ENCODE peak calls at places on chromosome 11, in seven cellular contexts. One of them, this sample, is unnamed.

GRCh38 chr11:117071344-117071787 is 26.9 kb downstream of the SIK3 start:
- DNase-seq in iPS DF 6.9: no peak
- DNase-seq in cardiac fibroblast: peak; percentile 24
- DNase-seq in H54: no peak
- DNase-seq in T-helper 1 cell: no peak
- DNase-seq in GM23338: peak; percentile 24
- DNase-seq in cardiac muscle cell: peak; percentile 27
- DNase-seq in this sample: no peak

GRCh38 chr11:24767411-24767810 is 270.6 kb downstream of the LUZP2 start:
- DNase-seq in H54: no peak
- DNase-seq in T-helper 1 cell: no peak
- DNase-seq in iPS DF 6.9: no peak
- DNase-seq in cardiac fibroblast: no peak
- DNase-seq in GM23338: no peak
- DNase-seq in cardiac muscle cell: no peak
- DNase-seq in this sample: no peak

GRCh38 chr11:107691003-107691402 is 20.9 kb downstream of the SLN start:
- DNase-seq in iPS DF 6.9: no peak
- DNase-seq in H54: no peak
- DNase-seq in T-helper 1 cell: no peak
- DNase-seq in GM23338: no peak
- DNase-seq in cardiac fibroblast: peak; percentile 49
- DNase-seq in cardiac muscle cell: no peak
- DNase-seq in this sample: no peak

GRCh38 chr11:9896902-9897301 is 233.0 kb downstream of the SWAP70 start:
- DNase-seq in T-helper 1 cell: no peak
- DNase-seq in H54: no peak
- DNase-seq in cardiac muscle cell: no peak
- DNase-seq in cardiac fibroblast: no peak
- DNase-seq in GM23338: no peak
- DNase-seq in iPS DF 6.9: no peak
- DNase-seq in this sample: no peak

GRCh38 chr11:57512646-57513445 is 2.7 kb downstream of the SLC43A1 start:
- DNase-seq in cardiac fibroblast: no peak
- DNase-seq in GM23338: no peak
- DNase-seq in cardiac muscle cell: no peak
- DNase-seq in T-helper 1 cell: no peak
- DNase-seq in H54: no peak
- DNase-seq in iPS DF 6.9: no peak
- DNase-seq in this sample: no peak

GRCh38 chr11:2913029-2913431 is 16.2 kb downstream of the PHLDA2 start:
- DNase-seq in iPS DF 6.9: no peak
- DNase-seq in GM23338: no peak
- DNase-seq in cardiac muscle cell: no peak
- DNase-seq in H54: peak; percentile 95
- DNase-seq in cardiac fibroblast: peak; percentile 47
- DNase-seq in T-helper 1 cell: no peak
- DNase-seq in this sample: peak; percentile 82

GRCh38 chr11:65524010-65524746 is 705 bp upstream of the SCYL1 start:
- DNase-seq in iPS DF 6.9: no peak
- DNase-seq in cardiac fibroblast: no peak
- DNase-seq in GM23338: no peak
- DNase-seq in cardiac muscle cell: no peak
- DNase-seq in T-helper 1 cell: peak; percentile 3
- DNase-seq in H54: no peak
- DNase-seq in this sample: no peak

GRCh38 chr11:17267576-17267975 is 9.0 kb upstream of the NUCB2 start:
- DNase-seq in cardiac fibroblast: peak; percentile 89
- DNase-seq in cardiac muscle cell: no peak
- DNase-seq in T-helper 1 cell: peak; percentile 25
- DNase-seq in GM23338: peak; percentile 1
- DNase-seq in H54: peak; percentile 42
- DNase-seq in iPS DF 6.9: no peak
- DNase-seq in this sample: no peak

GRCh38 chr11:76802151-76802550 is 19.0 kb downstream of the TSKU start:
- DNase-seq in cardiac fibroblast: no peak
- DNase-seq in T-helper 1 cell: no peak
- DNase-seq in H54: no peak
- DNase-seq in cardiac muscle cell: no peak
- DNase-seq in GM23338: no peak
- DNase-seq in iPS DF 6.9: no peak
- DNase-seq in this sample: no peak

GRCh38 chr11:102117472-102118113 is 7.3 kb downstream of the YAP1 start:
- DNase-seq in cardiac fibroblast: peak; percentile 48
- DNase-seq in GM23338: no peak
- DNase-seq in cardiac muscle cell: no peak
- DNase-seq in T-helper 1 cell: no peak
- DNase-seq in iPS DF 6.9: no peak
- DNase-seq in H54: no peak
- DNase-seq in this sample: no peak

GRCh38 chr11:80937831-80938230 is 1497.0 kb upstream of the TENM4 start:
- DNase-seq in cardiac muscle cell: no peak
- DNase-seq in cardiac fibroblast: peak; percentile 22
- DNase-seq in GM23338: no peak
- DNase-seq in T-helper 1 cell: no peak
- DNase-seq in iPS DF 6.9: no peak
- DNase-seq in H54: no peak
- DNase-seq in this sample: no peak

GRCh38 chr11:123469586-123469985 is 39.5 kb downstream of the GRAMD1B start:
- DNase-seq in iPS DF 6.9: no peak
- DNase-seq in cardiac fibroblast: no peak
- DNase-seq in cardiac muscle cell: no peak
- DNase-seq in H54: no peak
- DNase-seq in GM23338: no peak
- DNase-seq in T-helper 1 cell: no peak
- DNase-seq in this sample: no peak

GRCh38 chr11:125777309-125777708 is 1.3 kb downstream of the PATE2 start:
- DNase-seq in iPS DF 6.9: no peak
- DNase-seq in H54: no peak
- DNase-seq in GM23338: no peak
- DNase-seq in cardiac fibroblast: peak; percentile 73
- DNase-seq in T-helper 1 cell: no peak
- DNase-seq in cardiac muscle cell: no peak
- DNase-seq in this sample: no peak

GRCh38 chr11:9745411-9746211 is 81.7 kb downstream of the SWAP70 start:
- DNase-seq in H54: no peak
- DNase-seq in T-helper 1 cell: no peak
- DNase-seq in GM23338: no peak
- DNase-seq in cardiac muscle cell: no peak
- DNase-seq in iPS DF 6.9: no peak
- DNase-seq in cardiac fibroblast: no peak
- DNase-seq in this sample: no peak

GRCh38 chr11:13449522-13449921 is 13.5 kb downstream of the BTBD10 start:
- DNase-seq in GM23338: no peak
- DNase-seq in iPS DF 6.9: no peak
- DNase-seq in cardiac muscle cell: no peak
- DNase-seq in cardiac fibroblast: peak; percentile 8
- DNase-seq in H54: no peak
- DNase-seq in T-helper 1 cell: no peak
- DNase-seq in this sample: no peak

GRCh38 chr11:47523491-47524199 is 29.3 kb downstream of the CELF1 start:
- DNase-seq in H54: peak; percentile 63
- DNase-seq in T-helper 1 cell: peak; percentile 47
- DNase-seq in cardiac muscle cell: peak; percentile 50
- DNase-seq in iPS DF 6.9: no peak
- DNase-seq in GM23338: no peak
- DNase-seq in cardiac fibroblast: peak; percentile 87
- DNase-seq in this sample: peak; percentile 39

GRCh38 chr11:64294665-64295289 is 3.7 kb downstream of the KCNK4 start:
- DNase-seq in H54: no peak
- DNase-seq in cardiac fibroblast: no peak
- DNase-seq in GM23338: no peak
- DNase-seq in T-helper 1 cell: no peak
- DNase-seq in cardiac muscle cell: no peak
- DNase-seq in iPS DF 6.9: no peak
- DNase-seq in this sample: no peak

GRCh38 chr11:7973011-7973410 is 7.8 kb upstream of the NLRP10 start:
- DNase-seq in H54: no peak
- DNase-seq in iPS DF 6.9: no peak
- DNase-seq in cardiac fibroblast: peak; percentile 61
- DNase-seq in T-helper 1 cell: no peak
- DNase-seq in GM23338: no peak
- DNase-seq in cardiac muscle cell: no peak
- DNase-seq in this sample: no peak

GRCh38 chr11:75717608-75718403 is at the start of gene MOGAT2:
- DNase-seq in H54: no peak
- DNase-seq in T-helper 1 cell: no peak
- DNase-seq in iPS DF 6.9: no peak
- DNase-seq in cardiac fibroblast: no peak
- DNase-seq in GM23338: no peak
- DNase-seq in cardiac muscle cell: no peak
- DNase-seq in this sample: no peak

GRCh38 chr11:104198576-104198975 is 34.6 kb upstream of the PDGFD start:
- DNase-seq in GM23338: no peak
- DNase-seq in H54: no peak
- DNase-seq in T-helper 1 cell: no peak
- DNase-seq in cardiac muscle cell: no peak
- DNase-seq in iPS DF 6.9: no peak
- DNase-seq in cardiac fibroblast: peak; percentile 9
- DNase-seq in this sample: no peak

GRCh38 chr11:8056810-8057463 is 24.1 kb upstream of the TUB start:
- DNase-seq in cardiac muscle cell: no peak
- DNase-seq in H54: no peak
- DNase-seq in T-helper 1 cell: no peak
- DNase-seq in iPS DF 6.9: no peak
- DNase-seq in GM23338: no peak
- DNase-seq in cardiac fibroblast: peak; percentile 76
- DNase-seq in this sample: no peak

GRCh38 chr11:100632970-100633452 is 54.1 kb upstream of the ARHGAP42 start:
- DNase-seq in cardiac muscle cell: peak; percentile 47
- DNase-seq in GM23338: no peak
- DNase-seq in cardiac fibroblast: peak; percentile 59
- DNase-seq in T-helper 1 cell: no peak
- DNase-seq in iPS DF 6.9: no peak
- DNase-seq in H54: no peak
- DNase-seq in this sample: no peak

GRCh38 chr11:119374632-119375394 is 6.7 kb downstream of the USP2 start:
- DNase-seq in cardiac fibroblast: no peak
- DNase-seq in T-helper 1 cell: no peak
- DNase-seq in GM23338: no peak
- DNase-seq in cardiac muscle cell: no peak
- DNase-seq in H54: no peak
- DNase-seq in iPS DF 6.9: no peak
- DNase-seq in this sample: peak; percentile 28

GRCh38 chr11:45444796-45445195 is 158.7 kb upstream of the SYT13 start:
- DNase-seq in iPS DF 6.9: no peak
- DNase-seq in H54: peak; percentile 41
- DNase-seq in cardiac fibroblast: no peak
- DNase-seq in T-helper 1 cell: no peak
- DNase-seq in cardiac muscle cell: no peak
- DNase-seq in GM23338: no peak
- DNase-seq in this sample: peak; percentile 45

GRCh38 chr11:120135838-120136237 is 2.1 kb downstream of the TRIM29 start:
- DNase-seq in T-helper 1 cell: no peak
- DNase-seq in cardiac muscle cell: no peak
- DNase-seq in H54: no peak
- DNase-seq in iPS DF 6.9: no peak
- DNase-seq in cardiac fibroblast: no peak
- DNase-seq in GM23338: no peak
- DNase-seq in this sample: no peak

GRCh38 chr11:11620251-11620965 is 1.4 kb downstream of the GALNT18 start:
- DNase-seq in iPS DF 6.9: no peak
- DNase-seq in H54: no peak
- DNase-seq in cardiac fibroblast: no peak
- DNase-seq in cardiac muscle cell: peak; percentile 48
- DNase-seq in T-helper 1 cell: no peak
- DNase-seq in GM23338: peak; percentile 66
- DNase-seq in this sample: peak; percentile 80

GRCh38 chr11:32137263-32137662 is 46.4 kb downstream of the RCN1 start:
- DNase-seq in cardiac muscle cell: no peak
- DNase-seq in H54: peak; percentile 59
- DNase-seq in T-helper 1 cell: no peak
- DNase-seq in cardiac fibroblast: peak; percentile 99
- DNase-seq in GM23338: no peak
- DNase-seq in iPS DF 6.9: no peak
- DNase-seq in this sample: no peak

GRCh38 chr11:30489513-30489912 is 96.6 kb downstream of the MPPED2 start:
- DNase-seq in GM23338: no peak
- DNase-seq in iPS DF 6.9: no peak
- DNase-seq in cardiac muscle cell: no peak
- DNase-seq in cardiac fibroblast: no peak
- DNase-seq in T-helper 1 cell: no peak
- DNase-seq in H54: no peak
- DNase-seq in this sample: no peak

GRCh38 chr11:36774603-36775002 is 176.6 kb upstream of the RAG2 start:
- DNase-seq in H54: peak; percentile 6
- DNase-seq in iPS DF 6.9: no peak
- DNase-seq in T-helper 1 cell: no peak
- DNase-seq in GM23338: no peak
- DNase-seq in cardiac fibroblast: peak; percentile 64
- DNase-seq in cardiac muscle cell: no peak
- DNase-seq in this sample: no peak

GRCh38 chr11:31844351-31844750 is 33.2 kb upstream of the PAX6 start:
- DNase-seq in cardiac muscle cell: no peak
- DNase-seq in GM23338: no peak
- DNase-seq in T-helper 1 cell: no peak
- DNase-seq in cardiac fibroblast: peak; percentile 10
- DNase-seq in iPS DF 6.9: no peak
- DNase-seq in H54: no peak
- DNase-seq in this sample: no peak

GRCh38 chr11:17412488-17413180 is 24.2 kb upstream of the KCNJ11 start:
- DNase-seq in T-helper 1 cell: no peak
- DNase-seq in cardiac muscle cell: no peak
- DNase-seq in iPS DF 6.9: no peak
- DNase-seq in H54: no peak
- DNase-seq in GM23338: peak; percentile 34
- DNase-seq in cardiac fibroblast: no peak
- DNase-seq in this sample: peak; percentile 75

GRCh38 chr11:62139526-62140301 is 15.9 kb downstream of the INCENP start:
- DNase-seq in cardiac muscle cell: no peak
- DNase-seq in cardiac fibroblast: no peak
- DNase-seq in T-helper 1 cell: no peak
- DNase-seq in H54: no peak
- DNase-seq in GM23338: no peak
- DNase-seq in iPS DF 6.9: no peak
- DNase-seq in this sample: peak; percentile 15

This sample was measured in H7.